ENCODE peak calls at places on chromosomes 16 and 17, in six cellular contexts. One of them, this sample, is unnamed.

GRCh38 chr16:22278841-22279240 is 18.4 kb upstream of the POLR3E start:
- DNase-seq in endothelial cell: no peak
- DNase-seq in CD8-positive, alpha-beta memory T cell: no peak
- DNase-seq in nucleus accumbens: no peak
- DNase-seq in ELF-1: no peak
- DNase-seq in activated CD4-positive, alpha-beta T cell treated with anti-CD3 and anti-CD28 coated beads, Interleukin-2, amount 50 U/mL, for 1 hour: no peak
- DNase-seq in this sample: peak

GRCh38 chr17:50329716-50330115 is 16.2 kb upstream of the XYLT2 start:
- DNase-seq in activated CD4-positive, alpha-beta T cell treated with anti-CD3 and anti-CD28 coated beads, Interleukin-2, amount 50 U/mL, for 1 hour: no peak
- DNase-seq in CD8-positive, alpha-beta memory T cell: no peak
- DNase-seq in nucleus accumbens: no peak
- DNase-seq in ELF-1: no peak
- DNase-seq in endothelial cell: no peak
- DNase-seq in this sample: no peak

GRCh38 chr16:57354311-57354710 is 4.3 kb upstream of the CCL22 start:
- DNase-seq in ELF-1: no peak
- DNase-seq in endothelial cell: no peak
- DNase-seq in CD8-positive, alpha-beta memory T cell: no peak
- DNase-seq in activated CD4-positive, alpha-beta T cell treated with anti-CD3 and anti-CD28 coated beads, Interleukin-2, amount 50 U/mL, for 1 hour: no peak
- DNase-seq in nucleus accumbens: no peak
- DNase-seq in this sample: no peak

GRCh38 chr16:55512941-55513340 is 4.1 kb downstream of the LPCAT2 start:
- DNase-seq in activated CD4-positive, alpha-beta T cell treated with anti-CD3 and anti-CD28 coated beads, Interleukin-2, amount 50 U/mL, for 1 hour: no peak
- DNase-seq in nucleus accumbens: no peak
- DNase-seq in ELF-1: no peak
- DNase-seq in CD8-positive, alpha-beta memory T cell: no peak
- DNase-seq in endothelial cell: no peak
- DNase-seq in this sample: no peak

GRCh38 chr17:8859804-8860430 is 7.6 kb downstream of the PIK3R6 start:
- DNase-seq in endothelial cell: no peak
- DNase-seq in nucleus accumbens: no peak
- DNase-seq in CD8-positive, alpha-beta memory T cell: no peak
- DNase-seq in activated CD4-positive, alpha-beta T cell treated with anti-CD3 and anti-CD28 coated beads, Interleukin-2, amount 50 U/mL, for 1 hour: no peak
- DNase-seq in ELF-1: no peak
- DNase-seq in this sample: no peak

GRCh38 chr17:63641678-63642077 is 19.5 kb downstream of the MAP3K3 start:
- DNase-seq in nucleus accumbens: no peak
- DNase-seq in CD8-positive, alpha-beta memory T cell: no peak
- DNase-seq in activated CD4-positive, alpha-beta T cell treated with anti-CD3 and anti-CD28 coated beads, Interleukin-2, amount 50 U/mL, for 1 hour: no peak
- DNase-seq in endothelial cell: no peak
- DNase-seq in ELF-1: no peak
- DNase-seq in this sample: no peak

GRCh38 chr17:38552343-38552742 is 53.4 kb downstream of the SRCIN1 start:
- DNase-seq in CD8-positive, alpha-beta memory T cell: no peak
- DNase-seq in nucleus accumbens: no peak
- DNase-seq in activated CD4-positive, alpha-beta T cell treated with anti-CD3 and anti-CD28 coated beads, Interleukin-2, amount 50 U/mL, for 1 hour: no peak
- DNase-seq in endothelial cell: no peak
- DNase-seq in ELF-1: no peak
- DNase-seq in this sample: no peak

GRCh38 chr16:49354991-49355390 is 18.6 kb upstream of the C16orf78 start:
- DNase-seq in ELF-1: no peak
- DNase-seq in nucleus accumbens: no peak
- DNase-seq in activated CD4-positive, alpha-beta T cell treated with anti-CD3 and anti-CD28 coated beads, Interleukin-2, amount 50 U/mL, for 1 hour: no peak
- DNase-seq in endothelial cell: no peak
- DNase-seq in CD8-positive, alpha-beta memory T cell: no peak
- DNase-seq in this sample: no peak

GRCh38 chr17:49723423-49723822 is 15.7 kb upstream of the SLC35B1 start:
- DNase-seq in ELF-1: no peak
- DNase-seq in endothelial cell: no peak
- DNase-seq in activated CD4-positive, alpha-beta T cell treated with anti-CD3 and anti-CD28 coated beads, Interleukin-2, amount 50 U/mL, for 1 hour: no peak
- DNase-seq in CD8-positive, alpha-beta memory T cell: no peak
- DNase-seq in nucleus accumbens: no peak
- DNase-seq in this sample: peak

GRCh38 chr17:30600830-30601494 is 123.8 kb downstream of the GOSR1 start:
- DNase-seq in nucleus accumbens: no peak
- DNase-seq in CD8-positive, alpha-beta memory T cell: peak
- DNase-seq in endothelial cell: no peak
- DNase-seq in activated CD4-positive, alpha-beta T cell treated with anti-CD3 and anti-CD28 coated beads, Interleukin-2, amount 50 U/mL, for 1 hour: peak
- DNase-seq in ELF-1: peak
- DNase-seq in this sample: peak

GRCh38 chr17:44915727-44916058 is 393 bp upstream of the GFAP start:
- DNase-seq in nucleus accumbens: no peak
- DNase-seq in ELF-1: no peak
- DNase-seq in activated CD4-positive, alpha-beta T cell treated with anti-CD3 and anti-CD28 coated beads, Interleukin-2, amount 50 U/mL, for 1 hour: no peak
- DNase-seq in endothelial cell: no peak
- DNase-seq in CD8-positive, alpha-beta memory T cell: no peak
- DNase-seq in this sample: no peak

GRCh38 chr17:43114101-43114691 is 11.0 kb downstream of the BRCA1 start:
- DNase-seq in ELF-1: no peak
- DNase-seq in endothelial cell: no peak
- DNase-seq in activated CD4-positive, alpha-beta T cell treated with anti-CD3 and anti-CD28 coated beads, Interleukin-2, amount 50 U/mL, for 1 hour: no peak
- DNase-seq in CD8-positive, alpha-beta memory T cell: no peak
- DNase-seq in nucleus accumbens: no peak
- DNase-seq in this sample: no peak

GRCh38 chr17:79988163-79988971 is 47.3 kb downstream of the TBC1D16 start:
- DNase-seq in endothelial cell: no peak
- DNase-seq in ELF-1: no peak
- DNase-seq in nucleus accumbens: no peak
- DNase-seq in CD8-positive, alpha-beta memory T cell: no peak
- DNase-seq in activated CD4-positive, alpha-beta T cell treated with anti-CD3 and anti-CD28 coated beads, Interleukin-2, amount 50 U/mL, for 1 hour: no peak
- DNase-seq in this sample: peak

GRCh38 chr17:40432864-40433528 is 10.3 kb upstream of the IGFBP4 start:
- DNase-seq in endothelial cell: no peak
- DNase-seq in activated CD4-positive, alpha-beta T cell treated with anti-CD3 and anti-CD28 coated beads, Interleukin-2, amount 50 U/mL, for 1 hour: no peak
- DNase-seq in CD8-positive, alpha-beta memory T cell: no peak
- DNase-seq in ELF-1: no peak
- DNase-seq in nucleus accumbens: no peak
- DNase-seq in this sample: no peak

GRCh38 chr17:74737299-74738050 is 419 bp downstream of the RAB37 start:
- DNase-seq in activated CD4-positive, alpha-beta T cell treated with anti-CD3 and anti-CD28 coated beads, Interleukin-2, amount 50 U/mL, for 1 hour: peak
- DNase-seq in nucleus accumbens: no peak
- DNase-seq in endothelial cell: peak
- DNase-seq in CD8-positive, alpha-beta memory T cell: peak
- DNase-seq in ELF-1: peak
- DNase-seq in this sample: peak

GRCh38 chr16:1979271-1980025 is 1.8 kb downstream of the NOXO1 start:
- DNase-seq in endothelial cell: no peak
- DNase-seq in ELF-1: peak
- DNase-seq in CD8-positive, alpha-beta memory T cell: no peak
- DNase-seq in nucleus accumbens: no peak
- DNase-seq in activated CD4-positive, alpha-beta T cell treated with anti-CD3 and anti-CD28 coated beads, Interleukin-2, amount 50 U/mL, for 1 hour: peak
- DNase-seq in this sample: no peak

GRCh38 chr16:57498031-57498430 is 11.7 kb upstream of the DOK4 start:
- DNase-seq in activated CD4-positive, alpha-beta T cell treated with anti-CD3 and anti-CD28 coated beads, Interleukin-2, amount 50 U/mL, for 1 hour: no peak
- DNase-seq in nucleus accumbens: no peak
- DNase-seq in CD8-positive, alpha-beta memory T cell: no peak
- DNase-seq in endothelial cell: no peak
- DNase-seq in ELF-1: no peak
- DNase-seq in this sample: no peak

GRCh38 chr16:81567987-81568748 is 123.6 kb downstream of the CMIP start:
- DNase-seq in activated CD4-positive, alpha-beta T cell treated with anti-CD3 and anti-CD28 coated beads, Interleukin-2, amount 50 U/mL, for 1 hour: no peak
- DNase-seq in endothelial cell: no peak
- DNase-seq in CD8-positive, alpha-beta memory T cell: no peak
- DNase-seq in ELF-1: no peak
- DNase-seq in nucleus accumbens: no peak
- DNase-seq in this sample: no peak

GRCh38 chr16:77898671-77899211 is 110.4 kb downstream of the VAT1L start:
- DNase-seq in nucleus accumbens: no peak
- DNase-seq in CD8-positive, alpha-beta memory T cell: no peak
- DNase-seq in activated CD4-positive, alpha-beta T cell treated with anti-CD3 and anti-CD28 coated beads, Interleukin-2, amount 50 U/mL, for 1 hour: no peak
- DNase-seq in ELF-1: no peak
- DNase-seq in endothelial cell: no peak
- DNase-seq in this sample: no peak

GRCh38 chr16:19114359-19115147 is 789 bp downstream of the ITPRIPL2 start:
- DNase-seq in activated CD4-positive, alpha-beta T cell treated with anti-CD3 and anti-CD28 coated beads, Interleukin-2, amount 50 U/mL, for 1 hour: no peak
- DNase-seq in nucleus accumbens: no peak
- DNase-seq in CD8-positive, alpha-beta memory T cell: no peak
- DNase-seq in ELF-1: peak
- DNase-seq in endothelial cell: peak
- DNase-seq in this sample: peak

GRCh38 chr16:84252214-84252613 is 12.4 kb upstream of the KCNG4 start:
- DNase-seq in nucleus accumbens: no peak
- DNase-seq in endothelial cell: no peak
- DNase-seq in CD8-positive, alpha-beta memory T cell: no peak
- DNase-seq in ELF-1: no peak
- DNase-seq in activated CD4-positive, alpha-beta T cell treated with anti-CD3 and anti-CD28 coated beads, Interleukin-2, amount 50 U/mL, for 1 hour: no peak
- DNase-seq in this sample: no peak

GRCh38 chr17:32610027-32610650 is 123.3 kb downstream of the CDK5R1 start:
- DNase-seq in CD8-positive, alpha-beta memory T cell: no peak
- DNase-seq in endothelial cell: no peak
- DNase-seq in nucleus accumbens: no peak
- DNase-seq in activated CD4-positive, alpha-beta T cell treated with anti-CD3 and anti-CD28 coated beads, Interleukin-2, amount 50 U/mL, for 1 hour: no peak
- DNase-seq in ELF-1: peak
- DNase-seq in this sample: no peak